ENCODE peak calls at places on chromosomes 5 and 9, in six cellular contexts. F is A549, X is IMR-90, M is HepG2, K is K562, Y is GM12878. O is an unnamed sample.

GRCh38 chr5:130138406-130139060 is 234.3 kb downstream of the CHSY3 start:
- DNase-seq in X (no peak), M (no peak), Y (no peak), F (no peak), K (no peak), O (no peak)

GRCh38 chr5:107812570-107813141 is 141.9 kb upstream of the EFNA5 start:
- DNase-seq in Y (peak), M (no peak), K (no peak), X (peak), F (no peak), O (no peak)

GRCh38 chr5:139841549-139841948 is 45.9 kb downstream of the PSD2 start:
- DNase-seq in M (no peak), Y (no peak), F (no peak), X (no peak), K (no peak), O (no peak)

GRCh38 chr5:173862047-173862477 is 26.1 kb upstream of the CPEB4 start:
- DNase-seq in Y (no peak), K (peak), X (no peak), F (no peak), M (no peak), O (no peak)

GRCh38 chr5:133371371-133372155 is 240.8 kb downstream of the FSTL4 start:
- DNase-seq in F (peak), M (no peak), X (no peak), Y (no peak), K (no peak), O (no peak)

GRCh38 chr9:135335691-135336181 is 143.8 kb upstream of the PPP1R26 start:
- DNase-seq in Y (no peak), F (no peak), M (no peak), K (no peak), X (no peak), O (peak)

GRCh38 chr5:33401482-33402390 is 39.0 kb upstream of the TARS1 start:
- DNase-seq in F (peak), K (no peak), X (peak), Y (no peak), M (no peak), O (no peak)

GRCh38 chr5:82865625-82866024 is 211.6 kb downstream of the TMEM167A start:
- DNase-seq in Y (no peak), F (no peak), X (no peak), M (no peak), K (no peak), O (no peak)

GRCh38 chr5:3428355-3428754 is 167.3 kb upstream of the IRX1 start:
- DNase-seq in M (no peak), F (no peak), X (no peak), Y (no peak), K (no peak), O (no peak)

GRCh38 chr9:78697653-78698052 is 400.7 kb downstream of the PSAT1 start:
- DNase-seq in K (no peak), F (no peak), M (no peak), X (no peak), Y (no peak), O (no peak)

GRCh38 chr5:16654647-16655334 is 38.0 kb upstream of the RETREG1 start:
- DNase-seq in Y (no peak), K (no peak), M (no peak), X (no peak), F (no peak), O (no peak)

GRCh38 chr9:22528485-22528884 is 81.9 kb downstream of the DMRTA1 start:
- DNase-seq in K (no peak), X (peak), F (peak), Y (no peak), M (no peak), O (no peak)

DNA sequence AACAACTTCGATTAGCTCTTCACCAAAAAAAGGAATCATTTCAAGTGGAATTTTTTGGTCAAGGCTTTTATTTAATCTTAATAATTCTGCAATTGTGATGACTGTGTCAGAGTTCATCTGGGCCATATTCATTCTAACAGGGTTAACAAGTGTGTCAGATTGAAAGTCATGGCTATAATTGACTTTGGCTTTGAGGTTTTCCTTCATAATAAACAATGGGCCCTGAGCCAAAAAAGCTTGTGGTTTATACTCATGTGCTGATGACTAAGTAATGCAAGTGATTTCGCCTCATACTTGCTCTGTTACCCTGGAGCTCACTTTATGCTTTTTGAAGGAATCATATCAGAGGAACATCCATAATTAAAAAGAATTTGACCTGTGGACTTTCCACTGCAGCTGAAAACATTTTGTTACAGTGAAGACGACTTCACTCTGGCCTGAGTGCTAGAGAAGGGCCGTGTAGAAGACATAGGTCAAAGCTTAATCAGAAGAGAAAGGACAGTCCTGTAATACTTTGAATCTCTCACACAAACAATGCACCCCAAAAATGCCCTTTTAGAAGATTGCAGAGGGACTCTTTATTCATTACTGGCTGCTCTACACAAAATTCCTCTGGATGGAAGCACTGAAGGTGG is 101.7 kb downstream of the GDNF start:
- DNase-seq in M (peak), F (no peak), X (peak), Y (peak), K (no peak), O (no peak)
- TF ChIP-seq USF2 in M (no peak), F (no peak), X (no peak), Y (no peak), K (no peak), O (no peak)

DNA sequence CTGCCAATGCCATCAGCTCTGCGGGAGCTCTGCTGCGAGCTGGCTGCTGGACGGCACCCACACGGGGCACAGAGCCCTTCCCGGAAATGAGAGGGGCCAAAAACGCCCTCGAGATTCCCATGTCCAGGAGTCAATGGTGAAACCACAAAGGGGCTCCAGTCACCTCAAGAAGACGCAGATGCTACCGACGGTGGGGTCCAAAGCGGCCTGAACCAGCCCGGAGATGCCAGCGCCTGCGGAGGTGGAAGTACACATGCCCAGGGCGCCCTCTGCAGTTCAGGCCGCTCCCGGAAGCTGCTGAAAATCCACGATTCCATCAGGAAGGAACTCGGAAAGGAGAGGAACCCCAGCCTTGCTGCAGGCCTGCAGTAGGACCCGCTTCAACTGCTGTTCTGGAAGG is 82.4 kb upstream of the SELENOP start:
- DNase-seq in K (no peak), X (no peak), M (no peak), Y (no peak), F (peak), O (no peak)
- TF ChIP-seq SMC3 in K (peak), X (no peak), M (no peak), Y (no peak), F (no peak), O (no peak)

GRCh38 chr5:126433708-126434107 is 10.5 kb downstream of the GRAMD2B start:
- DNase-seq in F (no peak), X (peak), M (no peak), Y (no peak), K (no peak), O (no peak)
- TF ChIP-seq USF2 in F (no peak), X (no peak), M (no peak), Y (no peak), K (no peak), O (no peak)

GRCh38 chr5:58016329-58016728 is 443.6 kb downstream of the PLK2 start:
- DNase-seq in M (no peak), F (peak), K (no peak), Y (no peak), X (peak), O (no peak)

GRCh38 chr5:58016892-58017291 is 443.0 kb downstream of the PLK2 start:
- DNase-seq in M (no peak), X (no peak), Y (no peak), K (no peak), F (no peak), O (no peak)

GRCh38 chr5:58019614-58020013 is 440.3 kb downstream of the PLK2 start:
- DNase-seq in X (no peak), K (no peak), F (peak), Y (no peak), M (no peak), O (no peak)

GRCh38 chr5:58015175-58015574 is 444.7 kb downstream of the PLK2 start:
- DNase-seq in K (no peak), M (no peak), X (no peak), F (no peak), Y (no peak), O (no peak)

DNA sequence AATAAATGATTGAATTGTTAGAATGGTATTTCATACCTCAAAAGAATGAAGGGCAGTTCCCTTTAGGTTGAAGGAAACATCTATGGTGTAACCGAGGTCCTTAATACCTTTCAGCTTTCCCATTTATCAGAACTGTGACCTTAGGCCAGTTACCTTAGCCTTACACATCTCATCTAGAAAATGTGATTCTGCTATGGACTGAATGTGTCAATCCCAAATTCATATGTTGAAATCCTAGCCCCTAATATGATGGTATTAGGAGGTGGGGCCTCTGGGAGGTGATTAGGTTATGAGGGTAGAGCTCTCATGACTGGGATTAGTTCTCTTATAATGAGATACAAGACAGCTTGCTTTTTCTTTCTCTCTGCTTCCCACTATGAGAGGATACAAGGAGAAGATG is 441.9 kb downstream of the PLK2 start:
- DNase-seq in M (no peak), X (no peak), F (no peak), Y (no peak), K (no peak), O (no peak)
- TF ChIP-seq SMC3 in M (no peak), X (no peak), F (no peak), Y (no peak), K (no peak), O (no peak)

DNA sequence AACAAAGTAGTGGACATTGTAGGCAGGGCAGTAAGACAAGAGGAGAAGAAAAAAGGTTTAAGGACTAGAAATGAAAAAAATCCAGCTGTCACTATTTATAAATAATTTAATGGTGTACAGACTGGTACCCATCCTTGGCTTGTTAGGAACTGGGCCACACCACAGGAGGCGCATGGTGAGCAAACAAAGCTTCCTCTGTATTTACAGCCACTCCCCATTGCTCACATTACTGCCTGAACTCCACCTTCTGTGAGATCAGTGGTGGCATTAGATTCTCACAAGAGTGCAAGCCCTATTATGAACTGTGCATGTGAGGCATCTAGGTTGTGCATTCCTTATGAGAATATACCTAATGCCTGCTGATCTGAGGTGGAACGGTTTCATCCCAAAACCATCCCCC is 62.6 kb upstream of the DMAC1 start:
- DNase-seq in K (no peak), Y (no peak), X (no peak), F (peak), M (no peak), O (no peak)
- TF ChIP-seq USF2 in K (no peak), Y (no peak), X (no peak), F (no peak), M (no peak), O (no peak)

GRCh38 chr5:102528600-102528999 is 29.8 kb upstream of the SLCO6A1 start:
- DNase-seq in X (no peak), K (no peak), Y (no peak), M (no peak), F (no peak), O (no peak)

GRCh38 chr5:102536323-102536928 is 37.6 kb upstream of the SLCO6A1 start:
- DNase-seq in M (no peak), F (peak), X (peak), Y (no peak), K (no peak), O (peak)

GRCh38 chr5:102532126-102532525 is 33.3 kb upstream of the SLCO6A1 start:
- DNase-seq in F (no peak), M (no peak), K (no peak), X (no peak), Y (no peak), O (no peak)

GRCh38 chr5:102527547-102527946 is 28.7 kb upstream of the SLCO6A1 start:
- DNase-seq in X (no peak), M (no peak), Y (no peak), F (no peak), K (peak), O (no peak)

DNA sequence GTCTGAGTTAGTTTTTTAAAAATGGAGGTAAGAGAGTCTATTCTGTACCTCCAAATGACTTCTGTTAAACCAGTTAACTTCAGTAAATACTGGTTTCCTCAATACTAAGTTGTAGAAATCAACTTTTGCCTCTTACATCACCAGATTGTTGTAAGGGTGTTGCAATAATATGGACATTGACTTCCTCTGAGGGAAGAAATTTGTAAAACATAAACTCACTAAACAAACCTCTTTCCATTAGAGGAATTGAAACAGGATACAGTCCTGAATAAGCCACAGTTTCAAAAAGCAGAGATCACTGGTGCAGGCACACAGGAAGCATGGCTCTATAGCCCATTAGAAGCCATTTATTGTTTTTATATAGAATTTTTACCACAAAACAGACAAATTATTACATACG is 32.7 kb upstream of the SLCO6A1 start:
- DNase-seq in X (no peak), K (no peak), Y (no peak), M (peak), F (no peak), O (no peak)
- TF ChIP-seq SMC3 in X (no peak), K (no peak), Y (no peak), M (no peak), F (no peak), O (no peak)

GRCh38 chr5:25006734-25007133 is 362.0 kb upstream of the CDH10 start:
- DNase-seq in K (no peak), M (no peak), Y (no peak), F (peak), X (no peak), O (no peak)
- TF ChIP-seq USF2 in K (no peak), M (no peak), Y (no peak), F (no peak), X (no peak), O (no peak)

DNA sequence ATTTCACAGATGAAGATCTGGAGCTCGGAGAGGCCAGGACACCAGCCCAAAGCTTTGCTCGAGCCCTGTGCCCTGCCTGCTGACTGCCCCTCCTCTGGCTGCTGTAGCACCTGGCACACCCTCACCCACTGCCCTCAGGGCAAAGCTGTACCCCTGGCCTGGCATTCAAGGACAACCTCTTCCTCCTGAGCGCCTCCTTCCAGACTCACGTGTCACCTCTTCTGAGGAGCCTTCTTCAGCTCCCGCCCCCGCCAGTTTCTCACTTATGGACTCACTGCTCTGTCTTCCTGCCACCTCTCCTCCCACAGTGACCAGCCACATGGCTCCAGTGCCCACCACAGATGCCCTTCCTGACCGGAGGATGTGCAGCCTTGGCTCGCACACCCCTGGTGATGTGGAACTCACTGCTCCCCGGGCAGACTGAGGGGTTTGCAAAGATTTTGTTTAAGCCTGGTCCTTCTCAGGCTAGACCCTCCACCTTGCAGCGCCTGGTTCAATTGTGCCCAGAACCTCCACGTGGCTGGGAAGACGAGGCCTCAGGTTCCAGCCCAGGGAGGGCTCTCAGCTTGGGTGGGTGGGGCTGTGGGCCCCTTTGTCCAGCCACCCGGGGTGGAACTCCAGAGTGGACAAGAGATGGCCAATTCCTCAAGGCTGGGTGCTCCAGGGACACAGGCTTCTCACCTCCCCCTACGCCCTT is 46.6 kb upstream of the PHYKPL start:
- DNase-seq in K (no peak), Y (no peak), X (no peak), F (no peak), M (no peak), O (no peak)
- TF ChIP-seq SMC3 in K (no peak), Y (no peak), X (no peak), F (no peak), M (no peak), O (no peak)

O was measured in SK-N-SH.